ENCODE peak calls at places on chromosomes 11 and 22, in seven cellular contexts. W, T, M, O, N, A and L are unnamed samples. For H3K4me1 and H3K36me3, the result is how much of the 10 kb centered on the place peaks cover.

GRCh38 chr11:11035331-11035730 is 177.5 kb upstream of the ZBED5 start:
- DNase-seq in N (no peak), O (no peak), A (no peak), M (no peak), W (no peak), T (no peak), L (no peak)

GRCh38 chr22:27435839-27436581 is 365.5 kb downstream of the MN1 start:
- DNase-seq in M (no peak), A (no peak), O (peak), N (no peak), W (peak), T (peak), L (no peak)

GRCh38 chr11:63769044-63769718 is 606 bp upstream of the ZFTA start:
- DNase-seq in W (no peak), M (no peak), T (no peak), N (peak), O (peak), A (no peak), L (peak)

GRCh38 chr22:25747245-25747944 is 5.4 kb downstream of the MYO18B start:
- DNase-seq in N (no peak), A (peak), T (no peak), O (peak), W (peak), M (peak), L (no peak)

GRCh38 chr11:117668291-117668690 is 128.7 kb downstream of the DSCAML1 start:
- DNase-seq in O (no peak), A (no peak), M (no peak), N (no peak), T (no peak), W (no peak), L (no peak)

GRCh38 chr22:30866811-30867271 is 101.7 kb downstream of the MORC2 start:
- DNase-seq in A (no peak), M (no peak), W (no peak), T (no peak), N (no peak), O (no peak), L (no peak)

GRCh38 chr11:43360361-43361032 is 1.8 kb downstream of the TTC17 start:
- DNase-seq in A (no peak), T (no peak), M (no peak), N (no peak), O (peak), W (peak), L (no peak)

GRCh38 chr22:35543702-35544101 is 3.1 kb downstream of the RASD2 start:
- DNase-seq in O (no peak), M (no peak), A (no peak), W (no peak), T (no peak), N (no peak), L (no peak)

GRCh38 chr11:267491-267994 is 10.7 kb upstream of the NLRP6 start:
- DNase-seq in W (no peak), N (peak), A (no peak), M (peak), O (no peak), T (no peak), L (peak)

GRCh38 chr22:38235240-38235850 is 33.6 kb downstream of the MAFF start:
- DNase-seq in W (no peak), T (no peak), O (no peak), M (no peak), N (no peak), A (no peak), L (no peak)

GRCh38 chr11:61362542-61362875 is 335 bp downstream of the TMEM138 start:
- DNase-seq in N (peak), O (peak), M (no peak), A (peak), T (no peak), W (peak), L (peak)

GRCh38 chr22:43826142-43827093 is 14.3 kb upstream of the EFCAB6 start:
- DNase-seq in T (no peak), O (peak), N (no peak), W (peak), A (no peak), M (peak), L (no peak)

GRCh38 chr22:42862045-42862734 is 5.1 kb upstream of the ARFGAP3 start:
- DNase-seq in M (no peak), N (no peak), O (no peak), W (peak), A (no peak), T (no peak), L (no peak)

GRCh38 chr22:37777122-37777687 is 30.5 kb upstream of the GCAT start:
- DNase-seq in N (no peak), W (peak), A (peak), M (peak), T (peak), O (peak), L (no peak)

GRCh38 chr22:46056169-46057041 is 79.4 kb upstream of the WNT7B start:
- DNase-seq in O (peak), A (no peak), W (no peak), T (peak), M (peak), N (no peak), L (no peak)

GRCh38 chr11:86620796-86621575 is 51.4 kb downstream of the ME3 start:
- DNase-seq in T (no peak), M (no peak), N (no peak), O (peak), W (peak), A (no peak), L (no peak)

GRCh38 chr11:45577755-45578154 is 87.7 kb downstream of the CHST1 start:
- DNase-seq in M (no peak), A (no peak), T (no peak), O (no peak), W (no peak), N (no peak), L (no peak)

GRCh38 chr22:41799486-41800347 is 762 bp upstream of the CCDC134 start:
- DNase-seq in A (peak), W (no peak), N (peak), T (peak), M (peak), O (peak), L (no peak)

GRCh38 chr22:44145544-44145943 is 35.2 kb upstream of the PARVG start:
- DNase-seq in M (no peak), O (no peak), T (no peak), A (no peak), W (no peak), N (no peak), L (no peak)

GRCh38 chr11:5737091-5737490 is 843 bp downstream of the OR56B1 start:
- DNase-seq in N (no peak), M (no peak), T (no peak), A (no peak), O (peak), W (peak), L (no peak)

GRCh38 chr11:71913716-71914115 is 14.7 kb downstream of the XNDC1N start:
- DNase-seq in T (no peak), W (peak), N (no peak), O (peak), M (no peak), A (no peak), L (no peak)

GRCh38 chr11:132054822-132055221 is 684.4 kb downstream of the NTM start:
- DNase-seq in N (no peak), O (peak), W (peak), A (no peak), M (no peak), T (no peak), L (no peak)

GRCh38 chr11:94958118-94958517 is 15.2 kb downstream of the CWC15 start:
- DNase-seq in O (peak), W (peak), M (no peak), T (no peak), A (no peak), N (no peak), L (no peak)

GRCh38 chr22:17953147-17953546 is 71.2 kb downstream of the MICAL3 start:
- DNase-seq in W (no peak), M (no peak), T (no peak), O (no peak), A (no peak), N (no peak), L (no peak)

GRCh38 chr22:45859231-45860161 is 117.5 kb downstream of the WNT7B start:
- DNase-seq in N (no peak), O (no peak), A (no peak), T (no peak), W (peak), M (peak), L (no peak)

GRCh38 chr11:117786099-117786870 is 10.7 kb downstream of the DSCAML1 start:
- DNase-seq in T (no peak), N (no peak), M (no peak), W (no peak), O (peak), A (no peak), L (no peak)

GRCh38 chr11:26297179-26297970 is 34.6 kb upstream of the ANO3 start:
- DNase-seq in T (no peak), O (peak), M (no peak), N (no peak), A (no peak), W (peak), L (no peak)

GRCh38 chr11:65496304-65497140 is 2.3 kb upstream of the MALAT1 start:
- DNase-seq in W (peak), N (peak), M (no peak), A (peak), O (peak), T (no peak), L (no peak)

GRCh38 chr11:113014731-113015455 is 53.7 kb downstream of the NCAM1 start:
- DNase-seq in O (no peak), N (no peak), A (peak), W (no peak), M (peak), T (no peak), L (no peak)

GRCh38 chr11:1906146-1906545 is 13.4 kb upstream of the TNNT3 start:
- DNase-seq in M (no peak), A (no peak), T (no peak), W (no peak), O (no peak), N (no peak), L (no peak)

DNA sequence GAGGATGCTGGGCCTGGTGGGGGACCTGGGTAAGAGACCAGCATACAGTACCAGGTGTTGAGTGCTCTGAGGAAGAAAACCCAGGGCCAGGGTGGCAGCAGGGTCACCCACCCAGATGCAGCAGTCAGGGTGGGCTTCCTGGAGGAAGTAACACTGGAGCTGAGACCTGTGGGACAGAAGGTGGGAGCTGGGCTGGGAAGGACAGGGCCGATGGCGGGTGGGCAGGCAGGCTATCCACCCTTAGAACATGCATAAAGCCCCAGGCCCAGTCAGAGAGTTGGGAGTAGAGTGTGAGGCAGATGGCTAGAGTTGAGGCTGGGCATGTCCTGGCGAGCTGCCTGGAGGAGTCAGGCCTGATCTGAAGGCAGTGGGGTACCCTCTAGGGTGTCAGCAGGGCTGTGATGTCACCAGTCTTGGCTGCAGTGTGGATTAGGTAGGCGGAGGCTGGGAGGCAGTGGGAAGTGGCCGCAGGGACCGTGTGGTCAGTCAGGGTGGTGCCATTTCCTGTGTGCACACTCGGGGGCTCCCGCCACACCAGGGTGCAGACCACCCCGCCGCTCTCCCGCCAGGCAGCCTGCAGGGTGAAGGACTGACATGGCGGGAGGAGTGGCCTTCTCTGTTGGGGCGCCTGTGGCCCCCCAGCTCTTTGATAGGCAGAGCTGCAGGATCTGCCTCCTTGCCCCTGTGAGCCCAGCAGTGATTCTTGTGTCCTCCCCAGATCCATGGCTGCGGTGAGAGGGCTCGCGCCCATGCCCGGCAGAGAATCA is 35.3 kb downstream of the IGHMBP2 start:
- DNase-seq in M (no peak), A (no peak), T (no peak), N (no peak), W (no peak), O (no peak), L (no peak)
- H3K4me1 ChIP-seq in M (under half), A (under half), T (under half), N (under half), W (under half), O (under half), L (under half)

DNA sequence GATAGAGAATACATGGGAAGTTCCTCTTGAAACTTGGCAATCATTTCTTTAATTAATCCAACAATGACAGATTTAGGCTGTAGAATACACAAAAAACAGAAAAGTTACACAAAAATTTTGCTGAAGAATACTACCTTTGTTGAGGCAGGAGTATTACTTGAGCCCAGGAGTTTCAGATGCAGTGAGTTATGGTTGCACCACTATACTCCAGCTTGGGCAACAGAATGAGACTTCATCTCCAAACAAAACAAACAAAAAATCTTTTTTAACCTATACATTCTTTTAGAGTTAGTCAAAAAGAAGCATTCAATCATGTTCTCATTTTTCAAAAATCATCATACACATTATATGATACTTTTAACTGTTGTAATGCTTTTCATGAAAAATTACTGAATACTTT is 22.1 kb downstream of the UEVLD start:
- DNase-seq in O (peak), M (no peak), N (no peak), A (no peak), T (no peak), W (peak), L (no peak)
- H3K36me3 ChIP-seq in O (under half), M (half or more), N (under half), A (under half), T (half or more), W (under half), L (under half)

GRCh38 chr11:133953999-133954398 is 2.8 kb downstream of the IGSF9B start:
- DNase-seq in O (no peak), N (no peak), M (no peak), A (no peak), W (no peak), T (no peak), L (no peak)
- H3K4me1 ChIP-seq in O (under half), N (under half), M (half or more), A (half or more), W (under half), T (under half), L (under half)

GRCh38 chr11:35207471-35208403 is 68.8 kb downstream of the CD44 start:
- DNase-seq in M (no peak), W (peak), T (no peak), A (no peak), O (peak), N (no peak), L (no peak)
- H3K36me3 ChIP-seq in M (half or more), W (under half), T (under half), A (under half), O (half or more), N (under half), L (half or more)